ENCODE peak calls at places on chromosomes 7 and 10, in five cellular contexts. H is activated CD8-positive, alpha-beta memory T cell treated with anti-CD3 and anti-CD28 coated beads for 24 hours; B is HT1080; D is stimulated activated naive CD4-positive, alpha-beta T cell; I is Right ventricle myocardium superior. U is an unnamed sample.

GRCh38 chr7:117871778-117872538 is 1.3 kb downstream of the CTTNBP2 start:
- DNase-seq in D (no peak), B (peak; percentile 33), H (no peak), I (peak; percentile 51), U (peak; percentile 71)

GRCh38 chr7:24709585-24710360 is 47.5 kb downstream of the GSDME start:
- DNase-seq in B (no peak), H (peak; percentile 26), I (no peak), D (no peak), U (no peak)

GRCh38 chr7:119720541-119720940 is 552.4 kb upstream of the KCND2 start:
- DNase-seq in D (no peak), H (no peak), I (no peak), B (peak; percentile 85), U (no peak)

GRCh38 chr7:125357681-125358440 is 428.2 kb upstream of the POT1 start:
- DNase-seq in B (peak; percentile 1), D (no peak), H (no peak), I (no peak), U (no peak)

GRCh38 chr10:78972160-78972946 is 96.4 kb upstream of the ZMIZ1 start:
- DNase-seq in H (no peak), I (peak; percentile 87), B (peak; percentile 81), D (no peak), U (peak; percentile 72)

GRCh38 chr10:7260412-7260900 is 150.4 kb downstream of the SFMBT2 start:
- DNase-seq in B (peak; percentile 83), H (no peak), I (peak; percentile 57), D (peak; percentile 25), U (peak; percentile 66)

GRCh38 chr10:76282122-76283030 is 851.0 kb downstream of the LRMDA start:
- DNase-seq in D (no peak), B (no peak), H (no peak), I (no peak), U (no peak)

GRCh38 chr7:84510501-84510900 is 315.9 kb upstream of the SEMA3A start:
- DNase-seq in B (peak; percentile 36), H (no peak), I (no peak), D (no peak), U (no peak)

GRCh38 chr7:42981595-42981994 is 49.4 kb downstream of the MRPL32 start:
- DNase-seq in B (no peak), D (no peak), H (no peak), I (no peak), U (no peak)

GRCh38 chr7:47846117-47846836 is 102.0 kb downstream of the PKD1L1 start:
- DNase-seq in H (no peak), B (peak; percentile 53), D (no peak), I (no peak), U (no peak)

GRCh38 chr10:112741830-112742402 is 208.1 kb upstream of the TCF7L2 start:
- DNase-seq in D (no peak), I (no peak), B (no peak), H (no peak), U (no peak)

GRCh38 chr7:47648301-47648900 is 66.5 kb upstream of the TNS3 start:
- DNase-seq in I (no peak), H (no peak), B (peak; percentile 23), D (no peak), U (no peak)

GRCh38 chr7:20441886-20442505 is 111.3 kb downstream of the ITGB8 start:
- DNase-seq in I (no peak), B (no peak), H (no peak), D (no peak), U (no peak)

GRCh38 chr7:14836571-14837189 is 65.9 kb downstream of the DGKB start:
- DNase-seq in I (peak; percentile 48), H (no peak), D (no peak), B (peak; percentile 83), U (peak; percentile 20)

GRCh38 chr7:77370606-77371005 is 45.5 kb downstream of the GSAP start:
- DNase-seq in H (no peak), I (no peak), B (no peak), D (no peak), U (no peak)

GRCh38 chr7:116591202-116592040 is 66.6 kb downstream of the CAV1 start:
- DNase-seq in D (no peak), B (peak; percentile 39), I (no peak), H (no peak), U (no peak)

GRCh38 chr7:11341285-11341944 is 367.7 kb downstream of the PHF14 start:
- DNase-seq in I (no peak), B (peak; percentile 50), H (no peak), D (no peak), U (peak; percentile 14)

GRCh38 chr10:118927317-118927716 is 102.2 kb upstream of the NANOS1 start:
- DNase-seq in H (no peak), B (no peak), D (no peak), I (no peak), U (no peak)

GRCh38 chr10:8194050-8194449 is 139.6 kb downstream of the GATA3 start:
- DNase-seq in B (no peak), D (no peak), I (no peak), H (no peak), U (no peak)

GRCh38 chr7:81267508-81267907 is 348.7 kb upstream of the SEMA3C start:
- DNase-seq in H (no peak), B (peak; percentile 85), I (no peak), D (no peak), U (no peak)

GRCh38 chr10:122112021-122112616 is 123.2 kb downstream of the TACC2 start:
- DNase-seq in D (no peak), I (no peak), B (peak; percentile 75), H (no peak), U (no peak)

GRCh38 chr7:116446179-116446855 is 53.2 kb upstream of the CAV2 start:
- DNase-seq in D (no peak), B (no peak), I (no peak), H (no peak), U (no peak)

GRCh38 chr7:140478361-140479061 is 794 bp downstream of the MKRN1 start:
- DNase-seq in B (peak; percentile 34), D (peak; percentile 57), H (no peak), I (peak; percentile 50), U (no peak)

GRCh38 chr7:151993977-151994676 is 31.3 kb upstream of the GALNT11 start:
- DNase-seq in H (no peak), B (no peak), D (no peak), I (no peak), U (peak; percentile 13)

GRCh38 chr7:94375167-94375566 is 19.5 kb upstream of the COL1A2 start:
- DNase-seq in H (no peak), I (peak; percentile 43), B (peak; percentile 29), D (no peak), U (no peak)

GRCh38 chr10:62384057-62384446 is 9.9 kb downstream of the ZNF365 start:
- DNase-seq in H (no peak), D (no peak), I (no peak), B (peak; percentile 98), U (no peak)